ENCODE peak calls at places on chromosomes 3 and 15, in ten cellular contexts. Y, G, W, S, L, Q, R, T, M and F are unnamed samples.

GRCh38 chr3:108092556-108092955 is 1.7 kb upstream of the CD47 start:
- DNase-seq in T (no peak), W (no peak), R (no peak), Y (no peak), S (no peak), Q (no peak), G (no peak), L (peak; percentile 29), M (no peak), F (no peak)

GRCh38 chr3:39499651-39500273 is 32.3 kb downstream of the MOBP start:
- DNase-seq in R (no peak), G (no peak), L (no peak), T (no peak), Y (no peak), Q (no peak), M (no peak), S (no peak), W (no peak), F (no peak)

GRCh38 chr15:63605816-63606215 is 8.6 kb downstream of the FBXL22 start:
- DNase-seq in M (no peak), Q (no peak), G (no peak), L (peak; percentile 80), W (no peak), R (no peak), T (no peak), Y (no peak), S (no peak), F (no peak)

GRCh38 chr15:99090011-99090699 is 14.7 kb upstream of the SYNM start:
- DNase-seq in G (no peak), T (no peak), M (no peak), Q (no peak), R (no peak), S (no peak), Y (peak; percentile 18), W (no peak), L (no peak), F (peak; percentile 38)

GRCh38 chr15:92097473-92098178 is 244.1 kb downstream of the SLCO3A1 start:
- DNase-seq in W (peak; percentile 11), Q (no peak), L (peak; percentile 71), Y (peak; percentile 58), R (no peak), S (no peak), G (peak; percentile 46), M (peak; percentile 57), T (no peak), F (peak; percentile 69)

GRCh38 chr15:71230303-71230702 is 115.0 kb downstream of the THSD4 start:
- DNase-seq in L (no peak), M (no peak), R (no peak), T (no peak), W (no peak), Q (no peak), Y (no peak), G (no peak), S (no peak), F (no peak)

GRCh38 chr15:31265090-31265870 is 61.4 kb upstream of the KLF13 start:
- DNase-seq in Y (no peak), G (no peak), Q (no peak), T (peak; percentile 53), W (no peak), R (peak; percentile 57), M (no peak), L (no peak), S (peak; percentile 9), F (no peak)

GRCh38 chr3:107106316-107106715 is 270.9 kb upstream of the CCDC54 start:
- DNase-seq in Q (no peak), W (no peak), M (no peak), L (no peak), S (no peak), G (no peak), Y (no peak), R (no peak), T (no peak), F (no peak)

GRCh38 chr3:42518800-42519567 is 16.5 kb downstream of the VIPR1 start:
- DNase-seq in R (no peak), W (no peak), L (peak; percentile 74), G (no peak), M (no peak), Q (no peak), S (no peak), T (no peak), Y (no peak), F (no peak)
- TF ChIP-seq CTCF in R (no peak), W (peak; percentile 39), L (peak; percentile 48), G (peak; percentile 12), M (no peak), Q (no peak), S (peak; percentile 18), T (no peak), Y (peak; percentile 3), F (no peak)

GRCh38 chr3:132032959-132033358 is 1.9 kb downstream of the CPNE4 start:
- DNase-seq in S (no peak), R (no peak), W (no peak), Q (no peak), Y (no peak), M (no peak), L (no peak), T (no peak), G (no peak), F (no peak)

GRCh38 chr3:132034486-132035464 is at the start of gene CPNE4:
- DNase-seq in Y (peak; percentile 59), R (peak; percentile 68), S (peak; percentile 69), M (peak; percentile 98), G (peak; percentile 69), L (peak; percentile 78), W (peak; percentile 46), Q (no peak), T (peak; percentile 68), F (peak; percentile 98)

GRCh38 chr3:132033471-132033870 is 1.3 kb downstream of the CPNE4 start:
- DNase-seq in Q (no peak), T (no peak), L (no peak), S (no peak), G (no peak), R (no peak), M (no peak), Y (no peak), W (no peak), F (no peak)

GRCh38 chr3:132034097-132034485 is 723 bp downstream of the CPNE4 start:
- DNase-seq in Q (no peak), L (no peak), M (no peak), R (no peak), S (no peak), W (no peak), G (no peak), Y (no peak), T (no peak), F (no peak)

DNA sequence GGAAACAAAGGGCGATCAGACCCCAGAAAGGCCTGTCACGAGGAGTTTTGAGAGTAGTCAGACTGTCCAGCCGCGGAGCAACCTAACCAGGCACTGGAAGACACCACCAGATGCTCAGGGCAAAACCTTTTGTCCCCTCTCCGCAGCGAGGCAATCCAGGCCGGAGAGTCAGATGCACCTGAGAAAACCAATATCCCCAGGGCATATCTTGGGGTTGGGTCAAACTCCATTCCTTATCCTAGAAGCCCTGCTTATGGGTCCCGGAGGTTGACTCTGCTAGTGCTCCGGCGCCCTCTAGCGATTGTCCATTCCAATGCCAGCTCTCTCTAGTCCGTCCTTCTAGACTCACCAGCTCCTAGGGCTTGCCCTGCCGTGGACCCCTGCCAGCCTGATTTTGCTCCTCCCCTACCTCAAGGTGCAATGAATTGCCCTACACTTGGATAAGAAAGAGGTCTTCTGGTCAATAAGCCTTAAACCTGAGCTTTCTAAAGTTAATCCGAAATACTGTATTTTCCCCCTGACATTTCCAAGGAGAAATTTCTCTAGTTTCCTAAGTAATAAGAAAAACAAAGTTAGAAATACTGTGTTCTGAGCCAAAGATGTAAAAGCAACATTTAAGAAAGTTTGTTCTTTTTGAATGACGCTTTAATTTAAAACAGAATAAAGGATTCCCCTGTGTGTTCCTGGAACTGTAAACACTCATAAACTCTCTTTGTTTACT is 5.5 kb downstream of the CPNE4 start:
- DNase-seq in R (peak; percentile 79), W (peak; percentile 61), Y (peak; percentile 72), Q (no peak), M (peak; percentile 88), G (peak; percentile 83), L (peak; percentile 84), S (peak; percentile 73), T (peak; percentile 75), F (peak; percentile 94)
- TF ChIP-seq CTCF in R (peak; percentile 91), W (peak; percentile 94), Y (peak; percentile 99), Q (peak; percentile 96), M (peak; percentile 91), G (peak; percentile 77), L (peak; percentile 73), S (peak; percentile 90), T (peak; percentile 42), F (peak; percentile 84)

DNA sequence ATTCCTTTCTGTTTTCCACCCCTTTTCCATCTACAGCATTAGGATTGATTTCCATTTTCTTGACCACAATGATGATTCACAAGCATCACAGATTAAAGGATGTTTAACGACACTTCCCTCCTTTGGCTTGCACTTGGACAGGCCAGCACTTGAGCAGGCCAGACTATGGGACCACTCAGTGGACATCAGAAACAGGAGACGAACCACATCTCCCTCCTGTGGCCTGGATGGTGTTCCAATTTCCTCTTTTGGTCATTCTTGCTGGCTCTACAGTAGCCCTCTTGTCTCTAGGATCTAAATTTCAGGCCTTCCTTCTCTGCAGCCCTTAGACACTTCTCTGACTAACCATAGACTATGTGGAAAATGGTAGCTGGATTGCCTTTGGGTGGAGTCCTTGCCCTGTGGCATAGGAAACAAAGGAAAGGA is 78.8 kb upstream of the BOC start:
- DNase-seq in W (peak; percentile 50), S (no peak), L (no peak), Q (peak; percentile 50), G (no peak), R (no peak), T (no peak), Y (peak; percentile 78), M (no peak), F (no peak)
- TF ChIP-seq CTCF in W (peak; percentile 27), S (no peak), L (no peak), Q (peak; percentile 15), G (no peak), R (peak; percentile 25), T (no peak), Y (peak; percentile 32), M (no peak), F (no peak)

GRCh38 chr15:45091161-45091560 is 22.8 kb downstream of the DUOX2 start:
- DNase-seq in R (no peak), M (no peak), Q (peak; percentile 17), S (no peak), T (no peak), L (no peak), Y (peak; percentile 63), W (no peak), G (no peak), F (no peak)

GRCh38 chr15:45088801-45089711 is 24.9 kb downstream of the DUOX2 start:
- DNase-seq in G (no peak), L (no peak), Q (peak; percentile 4), T (no peak), M (no peak), W (no peak), R (no peak), Y (no peak), S (no peak), F (no peak)

GRCh38 chr15:45084163-45084562 is 29.8 kb downstream of the DUOX2 start:
- DNase-seq in W (no peak), Y (no peak), R (no peak), M (no peak), T (no peak), S (no peak), L (no peak), G (no peak), Q (no peak), F (no peak)

GRCh38 chr15:45089712-45090373 is 24.1 kb downstream of the DUOX2 start:
- DNase-seq in Q (no peak), M (no peak), G (no peak), T (no peak), L (no peak), S (no peak), Y (no peak), W (no peak), R (no peak), F (no peak)

DNA sequence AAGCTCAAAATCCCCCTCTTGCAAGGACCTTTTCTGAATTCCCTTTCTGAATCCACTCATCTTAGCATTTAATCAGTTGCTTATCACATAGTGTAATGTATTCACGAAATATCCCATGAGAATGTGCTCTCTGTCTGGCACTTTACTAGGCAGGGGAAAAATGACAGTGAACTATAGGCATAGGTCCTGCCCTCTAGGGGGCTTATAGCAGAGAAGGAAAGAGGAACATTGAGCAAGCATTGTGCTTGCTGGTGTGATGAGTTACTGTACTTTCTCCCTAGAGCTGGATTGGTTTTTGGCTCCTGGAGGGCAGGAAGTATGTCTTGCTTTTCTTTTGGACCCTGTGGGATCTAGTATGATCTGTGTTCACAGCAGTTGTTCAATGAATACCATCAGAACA is 26.5 kb downstream of the DUOX2 start:
- DNase-seq in M (no peak), T (no peak), L (no peak), S (no peak), G (no peak), R (peak; percentile 2), Q (no peak), Y (no peak), W (no peak), F (no peak)
- TF ChIP-seq CTCF in M (no peak), T (no peak), L (no peak), S (no peak), G (no peak), R (peak; percentile 9), Q (no peak), Y (no peak), W (no peak), F (no peak)